ENCODE peak calls at places on chromosomes 5 and 9, in five cellular contexts. C, R, Z, D and I are unnamed samples.

GRCh38 chr9:840343-840742 is 1.2 kb upstream of the DMRT1 start:
- DNase-seq in R (no peak), Z (no peak), D (no peak), C (no peak), I (no peak)

GRCh38 chr9:73806876-73807275 is 655.2 kb downstream of the ANXA1 start:
- DNase-seq in C (no peak), D (no peak), R (no peak), Z (no peak), I (no peak)

GRCh38 chr9:2337602-2338001 is 284.0 kb upstream of the VLDLR start:
- DNase-seq in C (no peak), D (no peak), Z (no peak), R (no peak), I (no peak)

GRCh38 chr5:167665841-167666375 is 625.5 kb upstream of the WWC1 start:
- DNase-seq in R (no peak), D (no peak), Z (no peak), C (no peak), I (no peak)

GRCh38 chr9:87670572-87671264 is 55.2 kb upstream of the CTSL start:
- DNase-seq in R (no peak), C (no peak), Z (no peak), D (no peak), I (no peak)

GRCh38 chr9:35756743-35757526 is 2.9 kb upstream of the MSMP start:
- DNase-seq in Z (peak), C (peak), R (no peak), D (peak), I (no peak)

GRCh38 chr9:68979538-68980314 is 34.2 kb downstream of the PRKACG start:
- DNase-seq in R (no peak), C (no peak), D (peak), Z (no peak), I (no peak)

GRCh38 chr5:82396871-82397514 is 118.8 kb upstream of the RPS23 start:
- DNase-seq in C (peak), D (peak), R (peak), Z (peak), I (no peak)

GRCh38 chr5:92424785-92425426 is 1041.8 kb upstream of the ARRDC3 start:
- DNase-seq in R (no peak), D (no peak), Z (no peak), C (no peak), I (no peak)

GRCh38 chr5:81749562-81750307 is 1.2 kb downstream of the SSBP2 start:
- DNase-seq in R (no peak), D (peak), C (peak), Z (peak), I (no peak)

GRCh38 chr5:149938272-149938671 is 6.3 kb downstream of the PDE6A start:
- DNase-seq in R (peak), Z (peak), C (peak), D (peak), I (no peak)

GRCh38 chr5:991472-992267 is 16.9 kb upstream of the NKD2 start:
- DNase-seq in R (no peak), Z (peak), D (no peak), C (peak), I (peak)

GRCh38 chr5:100232730-100233129 is 302.4 kb upstream of the FAM174A start:
- DNase-seq in R (no peak), Z (no peak), D (no peak), C (no peak), I (no peak)

GRCh38 chr5:14734382-14734781 is 69.9 kb downstream of the OTULIN start:
- DNase-seq in C (no peak), R (no peak), Z (no peak), D (no peak), I (no peak)

GRCh38 chr5:96114736-96115466 is 153.2 kb upstream of the ELL2 start:
- DNase-seq in D (no peak), R (peak), C (no peak), Z (no peak), I (no peak)

GRCh38 chr5:50711280-50711679 is 44.8 kb downstream of the PARP8 start:
- DNase-seq in C (peak), D (peak), Z (peak), R (no peak), I (no peak)

GRCh38 chr5:180318456-180319089 is 26.7 kb upstream of the MAPK9 start:
- DNase-seq in D (no peak), Z (no peak), C (no peak), R (no peak), I (no peak)

GRCh38 chr5:124735169-124735858 is 11.1 kb downstream of the ZNF608 start:
- DNase-seq in Z (no peak), D (peak), C (no peak), R (no peak), I (no peak)

DNA sequence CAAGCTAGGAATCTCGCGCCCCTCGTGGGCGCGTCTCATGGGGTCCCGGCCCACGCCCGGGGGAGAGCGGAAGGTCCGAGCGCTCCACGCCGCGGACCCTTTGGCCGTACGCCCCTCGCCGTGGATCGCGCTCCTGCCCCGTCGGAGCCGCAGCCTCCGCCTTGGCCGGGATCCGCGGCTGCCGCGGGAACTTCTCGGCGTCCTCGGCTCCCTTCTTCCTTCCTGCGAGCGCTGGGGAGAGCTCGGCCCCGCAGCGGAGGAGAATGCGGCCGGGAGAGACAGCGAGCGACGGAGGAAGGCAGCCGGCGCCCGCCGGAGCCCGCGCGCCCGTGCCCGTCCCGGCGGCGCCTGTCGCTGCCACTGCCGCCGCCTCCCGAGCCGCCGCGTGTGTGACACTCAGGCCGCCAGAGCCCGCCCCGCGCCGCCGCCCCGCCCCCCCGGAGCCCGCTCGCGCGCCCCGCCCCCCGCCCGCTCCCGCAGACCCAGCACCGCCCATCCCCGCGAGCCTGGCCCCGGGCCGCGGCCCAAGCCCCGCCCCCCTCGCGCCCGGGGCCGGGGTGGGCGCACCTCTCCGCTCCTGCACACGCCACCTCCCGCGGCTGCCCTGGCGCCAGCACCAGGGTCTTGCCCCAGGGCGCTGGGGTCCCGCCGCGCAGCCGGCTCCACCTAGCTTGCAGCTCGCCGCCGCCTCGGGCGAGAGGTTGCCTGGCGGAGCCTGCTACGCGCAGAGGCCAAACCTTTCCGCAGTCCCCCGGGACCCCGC is at the start of gene SHB:
- DNase-seq in R (no peak), C (peak), D (peak), Z (peak), I (no peak)
- TF ChIP-seq CTCF in R (peak), C (no peak), D (peak), Z (no peak), I (no peak)

GRCh38 chr5:78984611-78985406 is at the start of gene ARSB:
- DNase-seq in Z (peak), D (peak), C (peak), R (peak), I (no peak)

GRCh38 chr5:78984020-78984610 is 995 bp downstream of the ARSB start:
- DNase-seq in R (no peak), D (no peak), C (no peak), Z (no peak), I (no peak)

GRCh38 chr5:78989080-78989479 is 4.0 kb upstream of the ARSB start:
- DNase-seq in Z (no peak), C (no peak), D (no peak), R (no peak), I (no peak)

GRCh38 chr5:78983601-78984000 is 1.5 kb downstream of the ARSB start:
- DNase-seq in C (no peak), R (no peak), Z (no peak), D (no peak), I (no peak)

GRCh38 chr5:78985407-78986223 is 505 bp upstream of the ARSB start:
- DNase-seq in R (no peak), D (peak), Z (no peak), C (peak), I (no peak)
- TF ChIP-seq POLR2AphosphoS5 in R (no peak), D (peak), Z (no peak), C (peak), I (no peak)

GRCh38 chr9:25716220-25716872 is 38.1 kb upstream of the TUSC1 start:
- DNase-seq in D (peak), R (no peak), C (peak), Z (peak), I (no peak)
- TF ChIP-seq CTCF in D (peak), R (peak), C (peak), Z (no peak), I (peak)

GRCh38 chr9:130541533-130541932 is 37.8 kb upstream of the FUBP3 start:
- DNase-seq in R (no peak), Z (no peak), C (no peak), D (no peak), I (no peak)

GRCh38 chr9:130539473-130540223 is 39.7 kb upstream of the FUBP3 start:
- DNase-seq in Z (peak), R (no peak), D (peak), C (no peak), I (no peak)

GRCh38 chr9:130536594-130537215 is 42.7 kb upstream of the FUBP3 start:
- DNase-seq in C (no peak), R (no peak), Z (no peak), D (no peak), I (no peak)

GRCh38 chr9:130535818-130536521 is 43.4 kb upstream of the FUBP3 start:
- DNase-seq in D (no peak), R (no peak), C (no peak), Z (peak), I (no peak)

DNA sequence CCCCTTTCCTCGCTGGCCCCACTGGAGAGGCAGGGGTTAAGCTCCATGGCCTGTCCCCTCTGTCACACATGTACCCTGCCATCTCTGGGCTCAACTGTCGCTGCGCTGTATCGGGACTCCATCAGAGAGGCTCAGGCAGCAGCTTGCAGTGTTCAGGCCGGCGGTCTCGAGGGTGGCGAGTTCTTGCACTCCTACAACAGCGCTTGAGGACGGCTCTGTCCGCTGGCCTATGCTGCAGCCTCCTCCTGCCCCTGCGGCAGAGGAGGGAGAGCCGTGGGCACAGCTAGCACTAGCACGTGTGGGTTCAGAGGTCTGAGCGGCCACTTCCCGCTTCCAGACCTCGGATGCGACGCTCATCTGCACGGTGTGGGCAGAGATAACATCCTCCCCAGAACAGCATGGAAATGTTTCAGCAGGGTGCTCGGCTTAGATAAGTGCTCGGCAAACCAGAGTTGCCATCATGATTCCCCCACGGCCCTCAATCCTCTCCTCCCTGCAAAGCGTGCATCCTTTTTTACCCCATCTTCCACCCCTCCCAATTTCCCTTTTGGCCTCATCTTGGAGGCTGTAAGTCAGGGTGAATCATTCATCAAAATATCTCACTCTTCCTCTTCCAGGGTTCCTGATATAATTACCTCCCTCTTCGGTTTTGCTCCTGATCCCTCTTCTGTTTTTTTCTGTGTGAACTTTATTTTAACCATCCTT is 41.9 kb upstream of the FUBP3 start:
- DNase-seq in D (no peak), C (no peak), R (no peak), Z (no peak), I (no peak)
- TF ChIP-seq POLR2AphosphoS5 in D (no peak), C (no peak), R (no peak), Z (no peak), I (no peak)

DNA sequence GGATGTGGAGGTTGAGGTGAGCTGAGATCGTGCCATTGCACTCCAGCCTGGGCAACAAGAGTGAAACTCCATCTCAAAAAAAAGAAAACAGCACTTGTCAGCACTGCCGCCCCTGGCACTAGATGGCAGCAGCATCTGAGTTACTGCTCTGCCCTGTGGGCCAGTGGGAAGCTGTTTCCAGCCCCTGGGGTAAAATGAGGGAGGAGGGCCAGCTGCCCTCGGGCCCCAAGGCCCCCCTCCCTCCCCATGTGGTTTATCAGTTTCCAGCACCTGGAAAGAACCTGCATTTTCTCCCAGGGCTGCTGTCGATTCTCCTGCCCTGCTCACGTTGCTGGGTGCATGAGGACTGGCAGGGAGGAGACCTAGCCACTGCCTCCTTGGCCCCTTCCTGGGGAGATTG is 13.2 kb upstream of the CEL start:
- DNase-seq in C (peak), R (no peak), D (peak), Z (no peak), I (no peak)
- TF ChIP-seq CTCF in C (peak), R (no peak), D (peak), Z (no peak), I (no peak)

GRCh38 chr5:145835839-145836222 is 689 bp upstream of the PRELID2 start:
- DNase-seq in D (peak), C (no peak), Z (no peak), R (no peak), I (no peak)

GRCh38 chr5:145838276-145838675 is 3.1 kb upstream of the PRELID2 start:
- DNase-seq in R (no peak), C (peak), Z (no peak), D (no peak), I (no peak)

GRCh38 chr5:145833616-145834200 is 1.4 kb downstream of the PRELID2 start:
- DNase-seq in R (no peak), Z (no peak), C (no peak), D (no peak), I (no peak)

GRCh38 chr5:145834554-145834916 is 607 bp downstream of the PRELID2 start:
- DNase-seq in Z (no peak), C (no peak), R (no peak), D (no peak), I (no peak)

GRCh38 chr5:145834917-145835838 is at the start of gene PRELID2:
- DNase-seq in Z (peak), R (peak), D (peak), C (peak), I (no peak)
- TF ChIP-seq POLR2AphosphoS5 in Z (peak), R (peak), D (peak), C (peak), I (no peak)